ENCODE peak calls at places on chromosomes 5 and 9, in five cellular contexts. U, V, N, X and K are unnamed samples.

GRCh38 chr5:82886911-82887310 is 190.3 kb downstream of the TMEM167A start:
- DNase-seq in V (peak; percentile 85), U (no peak), X (no peak), N (no peak), K (no peak)

GRCh38 chr5:125409496-125410351 is 663.3 kb upstream of the ZNF608 start:
- DNase-seq in V (peak; percentile 68), U (no peak), N (no peak), X (no peak), K (peak; percentile 2)

GRCh38 chr9:123368481-123369153 is 12.6 kb downstream of the CRB2 start:
- DNase-seq in U (peak; percentile 68), V (no peak), N (peak; percentile 50), X (no peak), K (no peak)

GRCh38 chr5:95859327-95860060 is 37.0 kb upstream of the GLRX start:
- DNase-seq in N (no peak), U (no peak), V (peak; percentile 85), X (no peak), K (no peak)

GRCh38 chr9:91364005-91364404 is 2.3 kb upstream of the AUH start:
- DNase-seq in U (no peak), N (no peak), V (no peak), X (no peak), K (no peak)

GRCh38 chr9:79477955-79478751 is 93.6 kb upstream of the TLE4 start:
- DNase-seq in U (peak; percentile 33), N (no peak), X (peak; percentile 16), V (peak; percentile 28), K (no peak)

GRCh38 chr5:53407373-53407772 is 73.1 kb upstream of the FST start:
- DNase-seq in U (no peak), N (no peak), X (no peak), V (peak; percentile 87), K (peak; percentile 74)

GRCh38 chr5:177264178-177264577 is 39.3 kb downstream of the RAB24 start:
- DNase-seq in X (no peak), V (no peak), N (no peak), U (no peak), K (no peak)

GRCh38 chr5:126300293-126300692 is 122.9 kb upstream of the GRAMD2B start:
- DNase-seq in U (no peak), N (no peak), V (no peak), X (no peak), K (no peak)

GRCh38 chr9:85213650-85214607 is 527.8 kb downstream of the AGTPBP1 start:
- DNase-seq in V (no peak), N (no peak), X (no peak), U (peak; percentile 56), K (no peak)

GRCh38 chr5:14322437-14323187 is 179.5 kb downstream of the TRIO start:
- DNase-seq in U (no peak), X (no peak), N (no peak), V (peak; percentile 37), K (peak; percentile 6)

GRCh38 chr5:146313027-146313426 is 25.6 kb upstream of the POU4F3 start:
- DNase-seq in X (no peak), V (no peak), U (no peak), N (no peak), K (no peak)

GRCh38 chr9:16449331-16449730 is 421.1 kb downstream of the BNC2 start:
- DNase-seq in N (no peak), U (no peak), X (no peak), V (no peak), K (no peak)

GRCh38 chr5:157747766-157748700 is 4.5 kb downstream of the LSM11 start:
- DNase-seq in X (no peak), N (no peak), V (peak; percentile 30), U (no peak), K (no peak)

GRCh38 chr5:143705416-143705815 is 106.5 kb upstream of the HMHB1 start:
- DNase-seq in U (no peak), N (no peak), X (no peak), V (no peak), K (no peak)

GRCh38 chr9:85067792-85068191 is 398.3 kb downstream of the NTRK2 start:
- DNase-seq in N (no peak), U (no peak), X (no peak), V (no peak), K (no peak)

GRCh38 chr9:114469091-114469853 is 36.0 kb downstream of the WHRN start:
- DNase-seq in V (no peak), U (no peak), N (no peak), X (peak; percentile 0), K (no peak)

GRCh38 chr9:21871256-21871975 is 69.0 kb downstream of the MTAP start:
- DNase-seq in U (no peak), X (no peak), V (peak; percentile 35), N (no peak), K (no peak)

GRCh38 chr9:73719660-73720059 is 568.0 kb downstream of the ANXA1 start:
- DNase-seq in X (no peak), U (no peak), N (no peak), V (no peak), K (no peak)

GRCh38 chr5:176735383-176736265 is 74.7 kb upstream of the UNC5A start:
- DNase-seq in X (no peak), V (no peak), N (peak; percentile 63), U (peak; percentile 18), K (no peak)

GRCh38 chr9:122406264-122406890 is 35.6 kb downstream of the PTGS1 start:
- DNase-seq in X (no peak), V (no peak), N (no peak), U (no peak), K (no peak)

GRCh38 chr5:169081008-169081724 is 219.8 kb downstream of the SLIT3 start:
- DNase-seq in X (no peak), U (peak; percentile 65), V (no peak), N (no peak), K (no peak)

GRCh38 chr9:69466151-69466550 is 141.1 kb downstream of the ENTREP1 start:
- DNase-seq in V (peak; percentile 78), N (no peak), U (no peak), X (no peak), K (peak; percentile 39)

GRCh38 chr9:123562844-123563346 is 206.9 kb downstream of the CRB2 start:
- DNase-seq in U (no peak), N (no peak), V (peak; percentile 98), X (peak; percentile 30), K (peak; percentile 92)

GRCh38 chr5:34531736-34532135 is 124.4 kb upstream of the RAI14 start:
- DNase-seq in V (peak; percentile 95), U (no peak), X (no peak), N (no peak), K (no peak)

GRCh38 chr5:78506296-78507049 is 142.1 kb downstream of the LHFPL2 start:
- DNase-seq in U (no peak), N (no peak), V (peak; percentile 56), X (no peak), K (peak; percentile 28)

GRCh38 chr9:137757613-137758029 is 120.0 kb upstream of the CACNA1B start:
- DNase-seq in V (peak; percentile 86), U (no peak), X (peak; percentile 66), N (no peak), K (peak; percentile 72)

GRCh38 chr9:135212961-135213360 is 125.5 kb downstream of the OLFM1 start:
- DNase-seq in V (no peak), X (no peak), U (no peak), N (no peak), K (no peak)

GRCh38 chr5:14444988-14445387 is 136.6 kb upstream of the OTULINL start:
- DNase-seq in N (no peak), U (no peak), X (no peak), V (peak; percentile 59), K (peak; percentile 30)

GRCh38 chr5:39198080-39198479 is 21.3 kb downstream of the FYB1 start:
- DNase-seq in V (peak; percentile 57), U (no peak), N (no peak), X (no peak), K (no peak)

GRCh38 chr9:95762322-95762721 is 113.2 kb upstream of the ERCC6L2 start:
- DNase-seq in X (no peak), V (no peak), N (no peak), U (no peak), K (no peak)

GRCh38 chr9:98314381-98315066 is 59.1 kb upstream of the TBC1D2 start:
- DNase-seq in U (no peak), V (peak; percentile 47), N (no peak), X (no peak), K (peak; percentile 26)

GRCh38 chr5:64767959-64768357 is 533 bp downstream of the SREK1IP1 start:
- DNase-seq in U (peak; percentile 15), X (peak; percentile 27), N (no peak), V (peak; percentile 32), K (no peak)

GRCh38 chr9:74120061-74120460 is 377.1 kb upstream of the RORB start:
- DNase-seq in U (no peak), N (no peak), X (no peak), V (no peak), K (no peak)

GRCh38 chr5:3602713-3603502 is 7.3 kb downstream of the IRX1 start:
- DNase-seq in X (no peak), N (no peak), V (peak; percentile 60), U (peak; percentile 89), K (no peak)

GRCh38 chr9:4620881-4621555 is 41.1 kb upstream of the PLPP6 start:
- DNase-seq in U (no peak), N (no peak), X (no peak), V (peak; percentile 68), K (no peak)

GRCh38 chr5:177472460-177473441 is 683 bp downstream of the DBN1 start:
- DNase-seq in N (no peak), V (peak; percentile 53), X (peak; percentile 65), U (peak; percentile 95), K (no peak)

GRCh38 chr9:18424132-18424531 is 49.8 kb upstream of the ADAMTSL1 start:
- DNase-seq in U (no peak), X (no peak), N (no peak), V (peak; percentile 25), K (no peak)

GRCh38 chr5:75460947-75461346 is 50.5 kb downstream of the CERT1 start:
- DNase-seq in X (no peak), N (no peak), V (no peak), U (no peak), K (no peak)

GRCh38 chr5:79562351-79563246 is 48.7 kb upstream of the HOMER1 start:
- DNase-seq in U (no peak), N (no peak), X (no peak), V (peak; percentile 53), K (peak; percentile 73)